ENCODE peak calls at places on chromosomes 13 and 19, in eight cellular contexts. One of them, this sample, is unnamed.

GRCh38 chr19:41339936-41340335 is 13.8 kb downstream of the TGFB1 start:
- DNase-seq in hepatocyte: no peak
- DNase-seq in coronary artery: no peak
- DNase-seq in ovary: no peak
- DNase-seq in astrocyte: peak; percentile 48
- DNase-seq in OCI-LY7: no peak
- DNase-seq in heart right ventricle: no peak
- DNase-seq in mammary epithelial cell: no peak
- DNase-seq in this sample: peak; percentile 77

GRCh38 chr13:48493076-48493765 is 39.7 kb downstream of the RCBTB2 start:
- DNase-seq in OCI-LY7: peak; percentile 35
- DNase-seq in heart right ventricle: no peak
- DNase-seq in coronary artery: no peak
- DNase-seq in ovary: no peak
- DNase-seq in astrocyte: no peak
- DNase-seq in hepatocyte: no peak
- DNase-seq in mammary epithelial cell: peak; percentile 72
- DNase-seq in this sample: no peak

GRCh38 chr13:98133949-98134348 is 8.9 kb upstream of the FARP1 start:
- DNase-seq in mammary epithelial cell: no peak
- DNase-seq in ovary: no peak
- DNase-seq in astrocyte: no peak
- DNase-seq in OCI-LY7: no peak
- DNase-seq in heart right ventricle: no peak
- DNase-seq in hepatocyte: no peak
- DNase-seq in coronary artery: no peak
- DNase-seq in this sample: no peak

GRCh38 chr19:48342841-48343540 is 17.6 kb downstream of the EMP3 start:
- DNase-seq in astrocyte: peak; percentile 14
- DNase-seq in coronary artery: no peak
- DNase-seq in OCI-LY7: no peak
- DNase-seq in mammary epithelial cell: peak; percentile 60
- DNase-seq in hepatocyte: no peak
- DNase-seq in ovary: no peak
- DNase-seq in heart right ventricle: no peak
- DNase-seq in this sample: peak; percentile 57

GRCh38 chr19:3606690-3607289 is at the start of gene TBXA2R:
- DNase-seq in ovary: peak; percentile 85
- DNase-seq in coronary artery: peak; percentile 92
- DNase-seq in mammary epithelial cell: no peak
- DNase-seq in astrocyte: peak; percentile 36
- DNase-seq in OCI-LY7: peak; percentile 27
- DNase-seq in hepatocyte: peak; percentile 55
- DNase-seq in heart right ventricle: peak; percentile 77
- DNase-seq in this sample: no peak

GRCh38 chr13:24746618-24747247 is 17.2 kb upstream of the RNF17 start:
- DNase-seq in mammary epithelial cell: peak; percentile 40
- DNase-seq in heart right ventricle: no peak
- DNase-seq in astrocyte: no peak
- DNase-seq in coronary artery: no peak
- DNase-seq in OCI-LY7: no peak
- DNase-seq in hepatocyte: peak; percentile 39
- DNase-seq in ovary: no peak
- DNase-seq in this sample: no peak

GRCh38 chr13:98853791-98854191 is 101.3 kb upstream of the SLC15A1 start:
- DNase-seq in heart right ventricle: no peak
- DNase-seq in OCI-LY7: no peak
- DNase-seq in ovary: no peak
- DNase-seq in astrocyte: peak; percentile 59
- DNase-seq in coronary artery: no peak
- DNase-seq in hepatocyte: no peak
- DNase-seq in mammary epithelial cell: peak; percentile 43
- DNase-seq in this sample: no peak

GRCh38 chr13:59461411-59461810 is 702.3 kb downstream of the DIAPH3 start:
- DNase-seq in astrocyte: no peak
- DNase-seq in coronary artery: no peak
- DNase-seq in hepatocyte: no peak
- DNase-seq in OCI-LY7: no peak
- DNase-seq in mammary epithelial cell: no peak
- DNase-seq in ovary: no peak
- DNase-seq in heart right ventricle: no peak
- DNase-seq in this sample: no peak

GRCh38 chr13:24671367-24672117 is 8.7 kb upstream of the ATP12A start:
- DNase-seq in mammary epithelial cell: peak; percentile 87
- DNase-seq in OCI-LY7: peak; percentile 59
- DNase-seq in heart right ventricle: peak; percentile 16
- DNase-seq in hepatocyte: peak; percentile 83
- DNase-seq in ovary: peak; percentile 20
- DNase-seq in astrocyte: peak; percentile 74
- DNase-seq in coronary artery: no peak
- DNase-seq in this sample: peak; percentile 88

GRCh38 chr13:44153536-44153935 is 220.1 kb upstream of the SERP2 start:
- DNase-seq in heart right ventricle: no peak
- DNase-seq in hepatocyte: no peak
- DNase-seq in OCI-LY7: no peak
- DNase-seq in astrocyte: no peak
- DNase-seq in mammary epithelial cell: no peak
- DNase-seq in coronary artery: no peak
- DNase-seq in ovary: no peak
- DNase-seq in this sample: no peak

GRCh38 chr19:46670874-46671273 is 9.9 kb upstream of the DACT3 start:
- DNase-seq in OCI-LY7: peak; percentile 9
- DNase-seq in heart right ventricle: no peak
- DNase-seq in astrocyte: peak; percentile 39
- DNase-seq in hepatocyte: no peak
- DNase-seq in coronary artery: no peak
- DNase-seq in ovary: no peak
- DNase-seq in mammary epithelial cell: no peak
- DNase-seq in this sample: no peak

GRCh38 chr19:2345794-2346663 is 14.0 kb upstream of the TMPRSS9 start:
- DNase-seq in mammary epithelial cell: no peak
- DNase-seq in astrocyte: no peak
- DNase-seq in ovary: peak; percentile 71
- DNase-seq in heart right ventricle: no peak
- DNase-seq in OCI-LY7: no peak
- DNase-seq in hepatocyte: no peak
- DNase-seq in coronary artery: no peak
- DNase-seq in this sample: no peak

GRCh38 chr13:65959305-65959704 is 1270.8 kb downstream of the PCDH9 start:
- DNase-seq in coronary artery: no peak
- DNase-seq in ovary: no peak
- DNase-seq in heart right ventricle: no peak
- DNase-seq in OCI-LY7: no peak
- DNase-seq in mammary epithelial cell: peak; percentile 68
- DNase-seq in astrocyte: peak; percentile 4
- DNase-seq in hepatocyte: no peak
- DNase-seq in this sample: no peak

GRCh38 chr13:50244355-50244912 is 229.2 kb downstream of the KCNRG start:
- DNase-seq in heart right ventricle: peak; percentile 8
- DNase-seq in astrocyte: peak; percentile 16
- DNase-seq in mammary epithelial cell: no peak
- DNase-seq in ovary: no peak
- DNase-seq in hepatocyte: no peak
- DNase-seq in OCI-LY7: no peak
- DNase-seq in coronary artery: no peak
- DNase-seq in this sample: no peak

GRCh38 chr19:28045621-28046020 is 1167.3 kb downstream of the UQCRFS1 start:
- DNase-seq in ovary: no peak
- DNase-seq in astrocyte: no peak
- DNase-seq in OCI-LY7: no peak
- DNase-seq in hepatocyte: no peak
- DNase-seq in heart right ventricle: no peak
- DNase-seq in mammary epithelial cell: no peak
- DNase-seq in coronary artery: no peak
- DNase-seq in this sample: no peak

GRCh38 chr19:54201980-54202379 is 1.3 kb downstream of the RPS9 start:
- DNase-seq in hepatocyte: no peak
- DNase-seq in mammary epithelial cell: no peak
- DNase-seq in astrocyte: no peak
- DNase-seq in coronary artery: no peak
- DNase-seq in ovary: no peak
- DNase-seq in heart right ventricle: no peak
- DNase-seq in OCI-LY7: peak; percentile 45
- DNase-seq in this sample: no peak

GRCh38 chr19:1027020-1027952 is 878 bp downstream of the CNN2 start:
- DNase-seq in hepatocyte: no peak
- DNase-seq in coronary artery: no peak
- DNase-seq in OCI-LY7: peak; percentile 53
- DNase-seq in mammary epithelial cell: peak; percentile 31
- DNase-seq in astrocyte: no peak
- DNase-seq in ovary: peak; percentile 50
- DNase-seq in heart right ventricle: no peak
- DNase-seq in this sample: no peak

GRCh38 chr19:20186163-20186562 is 19.1 kb downstream of the ZNF486 start:
- DNase-seq in heart right ventricle: no peak
- DNase-seq in coronary artery: no peak
- DNase-seq in astrocyte: no peak
- DNase-seq in ovary: no peak
- DNase-seq in mammary epithelial cell: no peak
- DNase-seq in OCI-LY7: no peak
- DNase-seq in hepatocyte: no peak
- DNase-seq in this sample: no peak

GRCh38 chr19:13652810-13653590 is 111.3 kb upstream of the MRI1 start:
- DNase-seq in coronary artery: no peak
- DNase-seq in heart right ventricle: no peak
- DNase-seq in mammary epithelial cell: no peak
- DNase-seq in OCI-LY7: peak; percentile 40
- DNase-seq in astrocyte: no peak
- DNase-seq in ovary: no peak
- DNase-seq in hepatocyte: no peak
- DNase-seq in this sample: no peak

GRCh38 chr19:41175825-41176734 is 16.9 kb upstream of the CYP2S1 start:
- DNase-seq in OCI-LY7: peak; percentile 24
- DNase-seq in hepatocyte: peak; percentile 95
- DNase-seq in heart right ventricle: no peak
- DNase-seq in coronary artery: no peak
- DNase-seq in ovary: peak; percentile 38
- DNase-seq in astrocyte: peak; percentile 73
- DNase-seq in mammary epithelial cell: peak; percentile 71
- DNase-seq in this sample: peak; percentile 90

GRCh38 chr19:58387338-58388174 is 487 bp downstream of the RPS5 start:
- DNase-seq in astrocyte: no peak
- DNase-seq in mammary epithelial cell: no peak
- DNase-seq in hepatocyte: no peak
- DNase-seq in heart right ventricle: no peak
- DNase-seq in OCI-LY7: peak; percentile 30
- DNase-seq in coronary artery: no peak
- DNase-seq in ovary: no peak
- DNase-seq in this sample: no peak
- TF ChIP-seq CTCF in astrocyte: no peak
- TF ChIP-seq CTCF in mammary epithelial cell: no peak
- TF ChIP-seq CTCF in hepatocyte: no peak
- TF ChIP-seq CTCF in heart right ventricle: no peak
- TF ChIP-seq CTCF in OCI-LY7: peak; percentile 64
- TF ChIP-seq CTCF in coronary artery: no peak
- TF ChIP-seq CTCF in ovary: no peak
- TF ChIP-seq CTCF in this sample: no peak

GRCh38 chr19:11160119-11160768 is 4.7 kb upstream of the SPC24 start:
- DNase-seq in coronary artery: no peak
- DNase-seq in OCI-LY7: no peak
- DNase-seq in astrocyte: peak; percentile 30
- DNase-seq in hepatocyte: no peak
- DNase-seq in heart right ventricle: no peak
- DNase-seq in mammary epithelial cell: no peak
- DNase-seq in ovary: no peak
- DNase-seq in this sample: no peak
- H3K27ac ChIP-seq in coronary artery: peak overlapping the region; percentile 78
- H3K27ac ChIP-seq in OCI-LY7: no peak overlapping the region
- H3K27ac ChIP-seq in astrocyte: no peak overlapping the region
- H3K27ac ChIP-seq in hepatocyte: peak overlapping the region; percentile 56
- H3K27ac ChIP-seq in heart right ventricle: peak overlapping the region; percentile 77
- H3K27ac ChIP-seq in mammary epithelial cell: no peak overlapping the region
- H3K27ac ChIP-seq in ovary: peak overlapping the region; percentile 6
- H3K27ac ChIP-seq in this sample: no peak overlapping the region

DNA sequence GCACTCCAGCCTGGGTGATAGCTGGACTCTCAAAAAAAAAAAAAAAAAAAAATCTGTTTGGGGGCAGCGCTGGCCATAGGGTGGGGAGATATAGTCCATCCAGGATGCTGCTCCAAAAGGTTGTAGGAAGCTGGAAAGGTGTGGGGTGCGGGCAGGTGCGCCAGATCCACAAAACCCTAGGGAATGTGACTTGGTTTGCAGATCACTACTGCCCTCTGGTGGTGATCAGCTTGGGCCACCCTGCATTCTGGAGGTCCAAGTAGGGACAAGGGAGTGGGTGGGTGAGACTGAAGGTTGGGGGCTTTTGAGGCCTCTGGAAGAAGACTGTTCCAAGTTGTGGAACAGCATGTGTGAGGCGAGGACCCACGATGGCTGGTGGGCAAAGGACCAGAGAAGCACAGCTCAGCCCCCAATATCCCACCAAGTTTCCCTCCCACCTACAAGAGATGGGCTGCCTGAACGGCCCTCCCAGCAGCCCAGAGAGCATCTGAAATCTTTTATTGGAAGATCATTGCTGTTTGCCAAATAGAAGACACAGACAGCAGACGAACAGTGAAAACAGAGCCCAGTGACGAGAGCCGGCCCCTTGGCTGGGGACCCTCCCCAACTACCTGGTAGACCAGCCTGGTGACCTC is 10.4 kb upstream of the TYK2 start:
- DNase-seq in astrocyte: peak; percentile 36
- DNase-seq in mammary epithelial cell: peak; percentile 38
- DNase-seq in OCI-LY7: peak; percentile 79
- DNase-seq in ovary: peak; percentile 55
- DNase-seq in hepatocyte: peak; percentile 82
- DNase-seq in coronary artery: no peak
- DNase-seq in heart right ventricle: peak; percentile 76
- DNase-seq in this sample: peak; percentile 72
- TF ChIP-seq CTCF in astrocyte: peak; percentile 69
- TF ChIP-seq CTCF in mammary epithelial cell: peak; percentile 94
- TF ChIP-seq CTCF in OCI-LY7: peak; percentile 91
- TF ChIP-seq CTCF in ovary: peak; percentile 43
- TF ChIP-seq CTCF in hepatocyte: peak; percentile 73
- TF ChIP-seq CTCF in coronary artery: peak; percentile 65
- TF ChIP-seq CTCF in heart right ventricle: peak; percentile 84
- TF ChIP-seq CTCF in this sample: peak; percentile 89

GRCh38 chr19:55552620-55553019 is 7.3 kb upstream of the SBK3 start:
- DNase-seq in astrocyte: peak; percentile 95
- DNase-seq in ovary: no peak
- DNase-seq in mammary epithelial cell: peak; percentile 39
- DNase-seq in OCI-LY7: no peak
- DNase-seq in heart right ventricle: no peak
- DNase-seq in hepatocyte: peak; percentile 38
- DNase-seq in coronary artery: no peak
- DNase-seq in this sample: no peak

GRCh38 chr19:55552206-55552605 is 6.9 kb upstream of the SBK3 start:
- DNase-seq in coronary artery: no peak
- DNase-seq in astrocyte: no peak
- DNase-seq in OCI-LY7: no peak
- DNase-seq in hepatocyte: no peak
- DNase-seq in ovary: no peak
- DNase-seq in mammary epithelial cell: peak; percentile 16
- DNase-seq in heart right ventricle: no peak
- DNase-seq in this sample: no peak

GRCh38 chr19:55553217-55554182 is 8.2 kb upstream of the SBK3 start:
- DNase-seq in OCI-LY7: no peak
- DNase-seq in ovary: no peak
- DNase-seq in coronary artery: no peak
- DNase-seq in astrocyte: peak; percentile 5
- DNase-seq in heart right ventricle: no peak
- DNase-seq in mammary epithelial cell: peak; percentile 23
- DNase-seq in hepatocyte: no peak
- DNase-seq in this sample: no peak

GRCh38 chr19:55549500-55550320 is 4.4 kb upstream of the SBK3 start:
- DNase-seq in hepatocyte: peak; percentile 61
- DNase-seq in OCI-LY7: peak; percentile 34
- DNase-seq in mammary epithelial cell: peak; percentile 65
- DNase-seq in heart right ventricle: no peak
- DNase-seq in astrocyte: peak; percentile 93
- DNase-seq in ovary: no peak
- DNase-seq in coronary artery: no peak
- DNase-seq in this sample: peak; percentile 76

GRCh38 chr19:55550321-55550650 is 4.9 kb upstream of the SBK3 start:
- DNase-seq in coronary artery: no peak
- DNase-seq in heart right ventricle: no peak
- DNase-seq in astrocyte: peak; percentile 49
- DNase-seq in ovary: no peak
- DNase-seq in hepatocyte: no peak
- DNase-seq in mammary epithelial cell: no peak
- DNase-seq in OCI-LY7: no peak
- DNase-seq in this sample: no peak
- H3K27ac ChIP-seq in coronary artery: no peak overlapping the region
- H3K27ac ChIP-seq in heart right ventricle: peak overlapping the region; percentile 68
- H3K27ac ChIP-seq in astrocyte: peak overlapping the region; percentile 99
- H3K27ac ChIP-seq in ovary: no peak overlapping the region
- H3K27ac ChIP-seq in hepatocyte: peak overlapping the region; percentile 85
- H3K27ac ChIP-seq in mammary epithelial cell: no peak overlapping the region
- H3K27ac ChIP-seq in OCI-LY7: no peak overlapping the region
- H3K27ac ChIP-seq in this sample: no peak overlapping the region